ENCODE peak calls at places on chromosomes 2 and 18, in eight cellular contexts. C is GM23338, S is neural progenitor cell, I is pancreas, W is upper lobe of left lung, L is spleen, G is stomach, A is GM12878. P is an unnamed sample. For H3K36me3, the result is how much of the 10 kb centered on the place peaks cover.

GRCh38 chr2:96167407-96168013 is 22.3 kb upstream of the DUSP2 start:
- DNase-seq in C (no peak), S (no peak), I (no peak), W (no peak), L (no peak), G (no peak), A (no peak), P (no peak)

GRCh38 chr2:15749460-15750432 is 158.1 kb downstream of the DDX1 start:
- DNase-seq in C (no peak), S (no peak), I (no peak), W (peak), L (no peak), G (no peak), A (no peak), P (no peak)

GRCh38 chr2:3520591-3520990 is 1.3 kb upstream of the ADI1 start:
- DNase-seq in C (no peak), S (no peak), I (no peak), W (no peak), L (no peak), G (no peak), A (no peak), P (no peak)

GRCh38 chr2:163465440-163465839 is 270.4 kb downstream of the FIGN start:
- DNase-seq in C (no peak), S (no peak), I (no peak), W (no peak), L (no peak), G (no peak), A (no peak), P (no peak)

GRCh38 chr18:23380817-23381216 is 72.3 kb upstream of the RIOK3 start:
- DNase-seq in C (no peak), S (no peak), I (no peak), W (no peak), L (no peak), G (no peak), A (no peak), P (no peak)

GRCh38 chr18:79485788-79486355 is 90.1 kb downstream of the NFATC1 start:
- DNase-seq in C (no peak), S (no peak), I (peak), W (no peak), L (peak), G (no peak), A (no peak), P (no peak)

GRCh38 chr2:43074052-43074451 is 152.4 kb downstream of the ZFP36L2 start:
- DNase-seq in C (no peak), S (no peak), I (no peak), W (no peak), L (peak), G (no peak), A (no peak), P (no peak)

GRCh38 chr2:172629586-172629985 is 73.7 kb downstream of the PDK1 start:
- DNase-seq in C (no peak), S (no peak), I (no peak), W (no peak), L (no peak), G (no peak), A (no peak), P (no peak)

GRCh38 chr2:101442042-101442666 is 32.8 kb downstream of the RFX8 start:
- DNase-seq in C (no peak), S (no peak), I (no peak), W (no peak), L (no peak), G (no peak), A (no peak), P (no peak)

GRCh38 chr2:134782792-134783191 is 55.6 kb upstream of the ACMSD start:
- DNase-seq in C (no peak), S (peak), I (no peak), W (peak), L (no peak), G (no peak), A (no peak), P (no peak)

GRCh38 chr2:231614559-231615057 is 21.9 kb downstream of the TEX44 start:
- DNase-seq in C (no peak), S (no peak), I (peak), W (no peak), L (peak), G (peak), A (no peak), P (peak)

GRCh38 chr2:11726384-11726783 is 20.0 kb upstream of the LPIN1 start:
- DNase-seq in C (no peak), S (no peak), I (no peak), W (peak), L (no peak), G (no peak), A (no peak), P (no peak)

GRCh38 chr2:14237902-14238301 is 394.6 kb upstream of the LRATD1 start:
- DNase-seq in C (no peak), S (no peak), I (no peak), W (no peak), L (no peak), G (no peak), A (no peak), P (no peak)

GRCh38 chr2:206477296-206477695 is 34.0 kb downstream of the ADAM23 start:
- DNase-seq in C (no peak), S (no peak), I (no peak), W (no peak), L (no peak), G (no peak), A (no peak), P (no peak)

GRCh38 chr2:75500633-75501032 is 60.1 kb downstream of the EVA1A start:
- DNase-seq in C (no peak), S (no peak), I (no peak), W (no peak), L (no peak), G (no peak), A (no peak), P (no peak)

GRCh38 chr18:63994783-63995399 is 25.0 kb downstream of the SERPINB8 start:
- DNase-seq in C (peak), S (peak), I (no peak), W (peak), L (no peak), G (peak), A (no peak), P (peak)

GRCh38 chr2:215435261-215435808 is 533 bp downstream of the FN1 start:
- DNase-seq in C (peak), S (peak), I (peak), W (no peak), L (peak), G (peak), A (no peak), P (peak)

GRCh38 chr2:37882036-37882435 is 43.1 kb upstream of the RMDN2 start:
- DNase-seq in C (no peak), S (no peak), I (no peak), W (no peak), L (no peak), G (no peak), A (no peak), P (no peak)

GRCh38 chr2:89763254-89763580 is 1071.7 kb downstream of the RPIA start:
- DNase-seq in C (peak), S (no peak), I (peak), W (no peak), L (peak), G (peak), A (no peak), P (no peak)

GRCh38 chr2:191499874-191500565 is 177.9 kb upstream of the NABP1 start:
- DNase-seq in C (no peak), S (no peak), I (no peak), W (no peak), L (no peak), G (no peak), A (no peak), P (no peak)

GRCh38 chr2:180124273-180124881 is 117.3 kb upstream of the CWC22 start:
- DNase-seq in C (peak), S (peak), I (no peak), W (no peak), L (no peak), G (no peak), A (peak), P (no peak)

GRCh38 chr18:57853864-57854263 is 50.7 kb upstream of the ATP8B1 start:
- DNase-seq in C (no peak), S (no peak), I (no peak), W (no peak), L (no peak), G (no peak), A (no peak), P (no peak)

GRCh38 chr2:68426885-68427579 is 40.1 kb downstream of the FBXO48 start:
- DNase-seq in C (no peak), S (no peak), I (no peak), W (no peak), L (no peak), G (no peak), A (no peak), P (no peak)

GRCh38 chr18:29862824-29863223 is 1179.7 kb downstream of the DSC3 start:
- DNase-seq in C (peak), S (no peak), I (no peak), W (no peak), L (no peak), G (no peak), A (no peak), P (no peak)
- H3K4me3 ChIP-seq in C (peak), S (no peak), I (no peak), W (no peak), L (no peak), G (no peak), A (no peak), P (no peak)

GRCh38 chr2:240333985-240334384 is 101.5 kb upstream of the GPC1 start:
- DNase-seq in C (no peak), S (no peak), I (no peak), W (no peak), L (no peak), G (no peak), A (no peak), P (no peak)

GRCh38 chr2:240338274-240338673 is 97.2 kb upstream of the GPC1 start:
- DNase-seq in C (no peak), S (no peak), I (no peak), W (no peak), L (no peak), G (peak), A (no peak), P (no peak)

GRCh38 chr2:240337028-240337427 is 98.4 kb upstream of the GPC1 start:
- DNase-seq in C (no peak), S (no peak), I (no peak), W (no peak), L (no peak), G (peak), A (no peak), P (no peak)

GRCh38 chr2:240339411-240340360 is 95.8 kb upstream of the GPC1 start:
- DNase-seq in C (no peak), S (no peak), I (peak), W (peak), L (no peak), G (peak), A (no peak), P (no peak)

GRCh38 chr2:240335061-240335460 is 100.4 kb upstream of the GPC1 start:
- DNase-seq in C (no peak), S (no peak), I (no peak), W (no peak), L (no peak), G (no peak), A (no peak), P (no peak)
- TF ChIP-seq CTCF in C (no peak), S (no peak), I (no peak), W (no peak), L (no peak), G (no peak), A (no peak), P (no peak)

DNA sequence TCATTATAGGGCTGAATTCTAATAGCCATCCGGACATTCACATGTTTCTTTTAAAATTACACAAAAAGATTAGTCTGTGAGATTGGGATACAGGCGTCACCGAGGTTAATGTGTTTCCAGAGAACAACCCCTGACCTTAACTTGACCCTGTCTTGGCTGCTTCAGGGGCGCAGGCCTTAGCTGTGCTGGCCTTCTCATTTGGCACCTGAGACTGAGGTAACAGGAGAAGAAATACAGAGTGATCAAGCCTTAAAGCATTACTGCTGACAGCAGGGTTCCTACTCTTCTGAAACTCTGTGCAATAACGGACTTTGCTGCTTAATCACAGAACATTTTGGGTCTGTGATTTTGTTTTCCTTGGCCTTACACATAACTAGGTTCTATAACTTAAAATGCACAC is 92.6 kb downstream of the RAPH1 start:
- DNase-seq in C (no peak), S (no peak), I (no peak), W (no peak), L (no peak), G (no peak), A (no peak), P (no peak)
- H3K36me3 ChIP-seq in C (under half), S (under half), I (under half), W (under half), L (under half), G (half or more), A (under half), P (under half)

DNA sequence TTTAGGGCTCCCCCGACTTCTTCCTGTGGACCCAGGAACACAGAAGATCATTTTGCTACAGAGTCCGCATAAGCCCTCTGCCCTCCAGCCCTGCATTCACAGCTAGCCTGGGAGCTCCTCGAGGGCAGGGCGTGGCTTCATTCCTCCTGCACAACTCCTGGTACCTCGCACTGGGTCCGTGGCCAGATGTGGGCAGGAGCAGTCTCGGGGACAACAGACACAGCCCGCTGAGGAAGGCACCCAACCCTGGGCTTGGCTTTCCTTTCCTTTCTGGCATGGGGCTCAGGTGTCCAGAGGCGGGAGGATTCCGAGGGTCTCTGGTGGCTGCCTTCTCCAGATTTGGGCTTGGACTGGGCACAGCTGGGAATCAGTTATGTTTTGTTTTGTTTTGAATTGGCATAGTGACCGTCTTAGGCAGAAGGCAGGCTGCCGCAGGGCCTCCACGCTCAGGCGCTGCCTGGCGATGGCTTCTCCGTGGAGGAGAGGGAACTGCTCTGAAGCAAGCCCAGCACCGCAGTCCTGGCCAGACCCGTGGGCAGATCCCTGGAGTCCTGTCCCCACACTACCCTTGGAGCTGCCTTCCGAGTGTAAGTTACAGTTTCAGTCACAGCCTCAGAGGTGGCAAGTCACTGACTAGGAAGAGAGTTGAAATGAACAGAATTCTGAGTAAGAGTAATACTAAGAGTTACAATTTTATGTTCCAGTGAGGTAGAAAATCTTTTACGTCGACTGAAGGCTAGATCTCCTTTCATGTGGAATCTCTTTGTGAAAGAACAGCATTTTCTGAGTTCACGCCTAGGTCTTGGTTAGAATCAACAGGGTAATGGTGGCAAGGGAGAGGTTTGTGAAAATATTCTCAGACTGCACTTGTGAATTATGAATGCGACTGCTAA is 47.9 kb downstream of the LDLRAD4 start:
- DNase-seq in C (no peak), S (no peak), I (no peak), W (peak), L (peak), G (no peak), A (no peak), P (no peak)
- H3K4me3 ChIP-seq in C (no peak), S (no peak), I (no peak), W (no peak), L (no peak), G (no peak), A (no peak), P (no peak)

GRCh38 chr2:177474904-177475474 is 82.4 kb downstream of the AGPS start:
- DNase-seq in C (no peak), S (no peak), I (no peak), W (no peak), L (no peak), G (no peak), A (no peak), P (no peak)
- TF ChIP-seq CTCF in C (no peak), S (no peak), I (no peak), W (no peak), L (no peak), G (no peak), A (no peak), P (no peak)

GRCh38 chr2:141264848-141265247 is 866.0 kb downstream of the LRP1B start:
- DNase-seq in C (no peak), S (no peak), I (no peak), W (no peak), L (no peak), G (no peak), A (no peak), P (no peak)
- H3K36me3 ChIP-seq in C (under half), S (under half), I (under half), W (under half), L (under half), G (under half), A (under half), P (under half)

DNA sequence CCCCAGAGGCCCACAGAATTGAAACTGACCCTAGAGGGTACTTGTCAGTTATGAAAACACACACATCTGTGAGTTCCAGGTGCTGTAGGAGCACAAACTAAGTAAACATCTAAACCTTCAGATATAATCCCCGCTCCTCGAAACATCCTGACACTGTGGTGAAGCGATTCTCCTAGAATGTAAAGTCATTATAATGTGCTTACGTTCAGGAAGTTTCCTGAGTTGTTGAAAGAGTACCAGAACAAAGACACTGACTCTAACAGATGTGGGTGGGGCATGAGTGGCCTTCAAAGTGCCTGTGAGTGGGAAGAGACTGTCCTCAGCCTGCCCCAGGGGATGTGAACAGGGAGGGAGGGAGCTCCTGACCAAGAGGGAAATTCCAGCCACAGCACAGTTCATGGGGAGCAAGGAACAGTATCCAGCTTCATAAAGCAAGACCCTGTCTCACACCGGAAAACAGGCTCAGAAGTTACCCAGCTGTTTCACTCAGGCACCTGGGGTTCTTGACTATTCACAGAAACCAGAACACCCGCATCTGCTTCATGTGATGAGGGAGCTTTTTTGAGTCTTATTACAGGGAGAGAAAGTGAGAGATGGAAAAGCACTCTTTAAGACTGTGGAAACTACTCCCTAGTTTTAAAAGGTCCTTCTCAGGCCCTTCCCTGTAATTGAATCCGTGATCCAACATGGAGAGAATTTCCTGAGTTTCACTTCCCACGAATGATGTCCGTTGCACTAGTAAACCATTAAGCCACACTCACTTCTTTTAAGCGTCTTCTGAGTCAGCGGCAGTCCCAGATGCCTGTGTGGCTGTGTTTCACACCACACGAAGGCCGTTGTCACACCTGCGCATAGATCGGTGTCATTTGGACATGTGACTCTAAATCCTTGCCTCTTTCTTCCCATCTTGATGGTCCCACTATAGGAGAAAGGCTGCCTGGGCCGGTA is 88.6 kb upstream of the EML6 start:
- DNase-seq in C (peak), S (no peak), I (no peak), W (peak), L (no peak), G (no peak), A (peak), P (peak)
- H3K4me3 ChIP-seq in C (no peak), S (no peak), I (no peak), W (no peak), L (no peak), G (no peak), A (peak), P (no peak)

GRCh38 chr18:45463433-45463832 is 151.8 kb upstream of the SLC14A2 start:
- DNase-seq in C (no peak), S (no peak), I (no peak), W (no peak), L (no peak), G (no peak), A (no peak), P (no peak)
- TF ChIP-seq CTCF in C (no peak), S (no peak), I (no peak), W (no peak), L (no peak), G (no peak), A (no peak), P (no peak)

GRCh38 chr18:78390985-78391384 is 588.6 kb upstream of the SALL3 start:
- DNase-seq in C (no peak), S (no peak), I (no peak), W (no peak), L (no peak), G (no peak), A (no peak), P (no peak)

GRCh38 chr18:78396077-78396476 is 583.5 kb upstream of the SALL3 start:
- DNase-seq in C (no peak), S (no peak), I (no peak), W (no peak), L (peak), G (no peak), A (no peak), P (no peak)

GRCh38 chr18:78393463-78393862 is 586.2 kb upstream of the SALL3 start:
- DNase-seq in C (no peak), S (no peak), I (no peak), W (no peak), L (no peak), G (no peak), A (no peak), P (no peak)

DNA sequence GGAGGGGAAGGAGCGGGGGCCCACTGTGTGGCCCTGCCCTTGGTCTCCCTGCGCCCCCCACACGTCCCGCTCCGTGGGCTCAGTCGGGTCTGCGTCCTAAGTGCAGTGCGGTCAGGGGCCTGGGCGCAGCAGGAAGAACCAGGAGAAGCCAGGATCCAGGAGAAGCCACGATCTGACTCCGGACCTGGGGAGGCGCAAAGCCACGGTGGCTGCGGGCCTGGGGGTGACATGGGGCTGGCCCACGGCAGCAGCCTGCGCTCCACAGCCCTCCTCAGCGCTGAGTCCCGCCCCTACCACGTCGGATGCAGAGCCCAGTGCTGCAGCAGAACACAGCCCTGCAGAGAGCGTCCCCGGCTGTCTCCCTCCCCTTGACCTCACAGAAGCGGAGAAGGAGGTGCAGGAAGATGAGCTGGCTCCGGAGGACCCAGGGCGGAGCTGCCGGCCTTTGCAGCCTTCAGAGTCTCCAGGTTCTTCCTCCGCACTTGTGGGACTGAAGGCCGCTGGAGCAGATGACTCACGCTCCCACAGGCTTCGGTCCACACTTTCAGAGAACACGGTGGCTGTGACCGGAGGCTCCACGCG is 589.2 kb upstream of the SALL3 start:
- DNase-seq in C (no peak), S (no peak), I (no peak), W (no peak), L (no peak), G (no peak), A (no peak), P (no peak)
- H3K36me3 ChIP-seq in C (under half), S (under half), I (under half), W (under half), L (under half), G (under half), A (under half), P (under half)

P was measured in testis.